ENCODE peak calls at places on chromosomes 6 and 20, in five cellular contexts. J is astrocyte of the spinal cord, B is dorsolateral prefrontal cortex, L is lower lobe of right lung, O is HL-60. K is an unnamed sample.

GRCh38 chr6:44681782-44682181 is 294.3 kb downstream of the CDC5L start:
- DNase-seq in J (peak), B (no peak), L (no peak), O (no peak), K (no peak)

GRCh38 chr20:51129201-51129671 is 106.3 kb upstream of the KCNG1 start:
- DNase-seq in J (no peak), B (no peak), L (no peak), O (no peak), K (no peak)

GRCh38 chr6:155333414-155333813 is 19.1 kb upstream of the TFB1M start:
- DNase-seq in J (peak), B (no peak), L (no peak), O (no peak), K (no peak)

GRCh38 chr6:90004511-90004910 is 110.2 kb downstream of the GJA10 start:
- DNase-seq in J (no peak), B (no peak), L (no peak), O (no peak), K (no peak)

GRCh38 chr6:158777510-158777909 is 41.7 kb downstream of the EZR start:
- DNase-seq in J (no peak), B (no peak), L (no peak), O (no peak), K (no peak)

GRCh38 chr6:105163186-105163585 is 16.6 kb downstream of the POPDC3 start:
- DNase-seq in J (no peak), B (no peak), L (no peak), O (no peak), K (no peak)

GRCh38 chr6:85482206-85483040 is 32.5 kb downstream of the NT5E start:
- DNase-seq in J (no peak), B (no peak), L (no peak), O (no peak), K (no peak)

GRCh38 chr6:116251568-116252384 is 2.1 kb downstream of the TSPYL4 start:
- DNase-seq in J (peak), B (no peak), L (no peak), O (no peak), K (no peak)

GRCh38 chr20:54560357-54560756 is 85.0 kb downstream of the DOK5 start:
- DNase-seq in J (no peak), B (no peak), L (no peak), O (no peak), K (no peak)

K was measured in stomach.